ENCODE peak calls at places on chromosome 7, in six cellular contexts. M, S, X, R, N and D are unnamed samples.

GRCh38 chr7:129443612-129444011 is 9.4 kb downstream of the STRIP2 start:
- DNase-seq in M (no peak), S (no peak), X (no peak), R (no peak), N (no peak), D (no peak)

GRCh38 chr7:155361947-155362346 is 64.3 kb downstream of the INSIG1 start:
- DNase-seq in M (no peak), S (no peak), X (no peak), R (no peak), N (no peak), D (no peak)

GRCh38 chr7:116591202-116592040 is 66.6 kb downstream of the CAV1 start:
- DNase-seq in M (no peak), S (no peak), X (no peak), R (no peak), N (no peak), D (no peak)

GRCh38 chr7:141251957-141252356 is 178.1 kb downstream of the TMEM178B start:
- DNase-seq in M (no peak), S (no peak), X (no peak), R (no peak), N (no peak), D (no peak)

GRCh38 chr7:44398953-44399574 is 73.7 kb upstream of the CAMK2B start:
- DNase-seq in M (no peak), S (no peak), X (no peak), R (no peak), N (no peak), D (no peak)

GRCh38 chr7:80659120-80660055 is 20.9 kb downstream of the CD36 start:
- DNase-seq in M (peak; percentile 48), S (no peak), X (no peak), R (no peak), N (no peak), D (no peak)

GRCh38 chr7:140640060-140640611 is 477 bp downstream of the DENND2A start:
- DNase-seq in M (no peak), S (no peak), X (no peak), R (peak; percentile 80), N (no peak), D (no peak)

GRCh38 chr7:93566876-93567275 is 7.6 kb downstream of the CALCR start:
- DNase-seq in M (no peak), S (no peak), X (no peak), R (no peak), N (no peak), D (no peak)

GRCh38 chr7:127525866-127526456 is 59.4 kb downstream of the GCC1 start:
- DNase-seq in M (no peak), S (no peak), X (no peak), R (no peak), N (no peak), D (no peak)

GRCh38 chr7:141700848-141701371 is 1.1 kb downstream of the DENND11 start:
- DNase-seq in M (no peak), S (no peak), X (no peak), R (no peak), N (peak; percentile 6), D (no peak)

GRCh38 chr7:145692237-145692950 is 424.2 kb upstream of the CNTNAP2 start:
- DNase-seq in M (no peak), S (no peak), X (no peak), R (no peak), N (no peak), D (no peak)

GRCh38 chr7:5393328-5393727 is 30.3 kb downstream of the TNRC18 start:
- DNase-seq in M (no peak), S (no peak), X (no peak), R (no peak), N (no peak), D (no peak)

GRCh38 chr7:108450160-108450559 is 6.1 kb downstream of the NRCAM start:
- DNase-seq in M (no peak), S (no peak), X (no peak), R (no peak), N (no peak), D (no peak)

GRCh38 chr7:33511735-33512134 is 382.4 kb downstream of the BBS9 start:
- DNase-seq in M (no peak), S (no peak), X (no peak), R (no peak), N (no peak), D (no peak)

GRCh38 chr7:44116087-44116788 is 7.1 kb downstream of the POLD2 start:
- DNase-seq in M (no peak), S (no peak), X (no peak), R (no peak), N (no peak), D (no peak)

GRCh38 chr7:40697653-40698052 is 562.8 kb downstream of the SUGCT start:
- DNase-seq in M (no peak), S (no peak), X (no peak), R (no peak), N (no peak), D (no peak)

GRCh38 chr7:87316846-87317545 is 28.5 kb upstream of the CROT start:
- DNase-seq in M (no peak), S (no peak), X (no peak), R (no peak), N (no peak), D (no peak)

GRCh38 chr7:87858427-87859100 is 17.6 kb downstream of the SLC25A40 start:
- DNase-seq in M (no peak), S (no peak), X (no peak), R (no peak), N (no peak), D (no peak)

GRCh38 chr7:131231381-131232220 is 96.1 kb upstream of the MKLN1 start:
- DNase-seq in M (peak; percentile 76), S (peak; percentile 41), X (peak; percentile 9), R (peak; percentile 83), N (peak; percentile 65), D (peak; percentile 57)

GRCh38 chr7:99072126-99072525 is 71.8 kb downstream of the SMURF1 start:
- DNase-seq in M (no peak), S (no peak), X (no peak), R (no peak), N (no peak), D (no peak)

GRCh38 chr7:380226-380550 is 90.2 kb downstream of the FOXL3 start:
- DNase-seq in M (no peak), S (no peak), X (no peak), R (no peak), N (no peak), D (no peak)

GRCh38 chr7:98137134-98137825 is 30.6 kb downstream of the LMTK2 start:
- DNase-seq in M (no peak), S (no peak), X (no peak), R (no peak), N (no peak), D (no peak)

GRCh38 chr7:48088559-48089414 is at the start of gene UPP1:
- DNase-seq in M (peak; percentile 92), S (peak; percentile 90), X (peak; percentile 77), R (peak; percentile 97), N (peak; percentile 84), D (peak; percentile 81)

GRCh38 chr7:3294432-3295100 is 6.5 kb upstream of the SDK1 start:
- DNase-seq in M (no peak), S (no peak), X (no peak), R (no peak), N (no peak), D (no peak)

GRCh38 chr7:767580-767940 is 40.5 kb upstream of the PRKAR1B start:
- DNase-seq in M (no peak), S (no peak), X (no peak), R (no peak), N (no peak), D (no peak)

GRCh38 chr7:121109145-121109544 is 120.6 kb downstream of the CPED1 start:
- DNase-seq in M (no peak), S (no peak), X (no peak), R (no peak), N (no peak), D (no peak)